ENCODE peak calls at places on chromosome 18, in seven cellular contexts. G is stimulated activated naive B cell treated with anti-CD40 and anti-IgM and Interleukin-4, amounts not matched to agents 10 μg/mL and 1 μg/mL and 100 μg/mL, for 72 hours; W is H4; U is sciatic nerve; T is GM20000; O is T-cell; J is GM03348. P is an unnamed sample.

GRCh38 chr18:8116346-8117007 is 492.8 kb upstream of the RAB12 start:
- DNase-seq in J (peak; percentile 59), T (no peak), O (no peak), G (no peak), W (peak; percentile 17), U (no peak), P (no peak)

GRCh38 chr18:29892960-29893558 is 1149.5 kb downstream of the DSC3 start:
- DNase-seq in J (peak; percentile 9), U (no peak), T (no peak), O (no peak), W (no peak), G (no peak), P (no peak)

GRCh38 chr18:63195410-63196159 is 124.0 kb downstream of the BCL2 start:
- DNase-seq in O (no peak), J (no peak), W (no peak), G (no peak), T (no peak), U (no peak), P (no peak)

GRCh38 chr18:59959606-59960005 is 59.8 kb downstream of the PMAIP1 start:
- DNase-seq in W (no peak), T (no peak), U (no peak), O (no peak), J (no peak), G (no peak), P (no peak)

GRCh38 chr18:12079504-12080237 is 14.0 kb upstream of the ANKRD62 start:
- DNase-seq in U (peak; percentile 77), J (peak; percentile 33), G (no peak), W (no peak), O (no peak), T (no peak), P (no peak)

GRCh38 chr18:3053081-3053480 is 40.1 kb upstream of the LPIN2 start:
- DNase-seq in U (no peak), O (no peak), G (no peak), T (no peak), J (no peak), W (no peak), P (no peak)

GRCh38 chr18:48913201-48913600 is 37.6 kb downstream of the SMAD7 start:
- DNase-seq in G (no peak), U (no peak), O (peak; percentile 37), W (no peak), T (no peak), J (no peak), P (peak; percentile 52)

GRCh38 chr18:59885579-59886163 is 14.1 kb upstream of the PMAIP1 start:
- DNase-seq in U (no peak), T (peak; percentile 58), J (peak; percentile 70), G (peak; percentile 18), O (no peak), W (peak; percentile 76), P (no peak)

GRCh38 chr18:75248426-75249191 is 38.0 kb downstream of the TSHZ1 start:
- DNase-seq in G (no peak), W (no peak), O (no peak), U (no peak), T (no peak), J (no peak), P (no peak)

GRCh38 chr18:35524236-35524635 is 26.5 kb upstream of the INO80C start:
- DNase-seq in O (no peak), U (peak; percentile 63), T (no peak), W (no peak), J (no peak), G (no peak), P (no peak)

GRCh38 chr18:34097312-34097711 is 127.4 kb downstream of the NOL4 start:
- DNase-seq in U (no peak), W (no peak), T (no peak), J (no peak), O (no peak), G (no peak), P (no peak)

GRCh38 chr18:42459873-42460272 is 504.8 kb downstream of the PIK3C3 start:
- DNase-seq in U (no peak), W (no peak), G (no peak), O (no peak), T (no peak), J (no peak), P (no peak)

GRCh38 chr18:35511833-35512232 is 14.1 kb upstream of the INO80C start:
- DNase-seq in G (no peak), O (no peak), U (no peak), J (no peak), W (no peak), T (no peak), P (no peak)

GRCh38 chr18:48529796-48530195 is 9.0 kb upstream of the CTIF start:
- DNase-seq in J (peak; percentile 73), O (no peak), T (no peak), U (no peak), W (no peak), G (no peak), P (no peak)

GRCh38 chr18:55243852-55244251 is 284.6 kb upstream of the CCDC68 start:
- DNase-seq in J (peak; percentile 53), T (no peak), U (peak; percentile 73), O (no peak), W (no peak), G (no peak), P (no peak)

GRCh38 chr18:56795381-56795780 is 144.2 kb downstream of the WDR7 start:
- DNase-seq in O (no peak), W (no peak), G (no peak), T (no peak), J (peak; percentile 5), U (no peak), P (no peak)

GRCh38 chr18:21362921-21363320 is 120.9 kb downstream of the GREB1L start:
- DNase-seq in G (no peak), J (peak; percentile 10), U (no peak), W (no peak), O (no peak), T (no peak), P (no peak)

GRCh38 chr18:50751490-50751889 is 68.3 kb downstream of the MRO start:
- DNase-seq in T (no peak), U (no peak), G (no peak), O (no peak), W (no peak), J (no peak), P (no peak)

GRCh38 chr18:13503839-13504238 is 222.5 kb downstream of the FAM210A start:
- DNase-seq in J (no peak), O (no peak), T (no peak), W (no peak), U (no peak), G (no peak), P (no peak)

GRCh38 chr18:12336887-12337286 is 28.8 kb downstream of the TUBB6 start:
- DNase-seq in W (peak; percentile 56), O (no peak), T (no peak), G (no peak), U (no peak), J (peak; percentile 39), P (no peak)

GRCh38 chr18:11136241-11136640 is 13.1 kb downstream of the PIEZO2 start:
- DNase-seq in G (no peak), O (no peak), T (no peak), U (no peak), W (no peak), J (no peak), P (no peak)

GRCh38 chr18:72811047-72811446 is 56.7 kb downstream of the NETO1 start:
- DNase-seq in O (no peak), W (no peak), G (no peak), J (no peak), T (no peak), U (no peak), P (no peak)

GRCh38 chr18:5894613-5895299 is 566 bp downstream of the TMEM200C start:
- DNase-seq in W (no peak), O (no peak), U (no peak), J (no peak), T (peak; percentile 62), G (no peak), P (peak; percentile 15)

GRCh38 chr18:59743561-59743960 is 46.3 kb upstream of the CCBE1 start:
- DNase-seq in G (no peak), O (no peak), T (no peak), J (peak; percentile 18), U (no peak), W (no peak), P (no peak)

GRCh38 chr18:71293322-71293721 is 1004.5 kb downstream of the SOCS6 start:
- DNase-seq in U (no peak), G (no peak), W (peak; percentile 30), T (no peak), O (no peak), J (no peak), P (no peak)

GRCh38 chr18:31774960-31775359 is 14.3 kb upstream of the SLC25A52 start:
- DNase-seq in U (no peak), W (no peak), J (no peak), G (no peak), O (no peak), T (no peak), P (no peak)

GRCh38 chr18:58586886-58587285 is 42.0 kb downstream of the ALPK2 start:
- DNase-seq in U (no peak), O (no peak), T (no peak), J (no peak), G (no peak), W (no peak), P (no peak)

GRCh38 chr18:12580630-12581342 is 77.1 kb downstream of the SPIRE1 start:
- DNase-seq in J (no peak), W (no peak), G (no peak), U (no peak), O (no peak), T (no peak), P (no peak)

GRCh38 chr18:11747731-11748130 is 58.7 kb downstream of the GNAL start:
- DNase-seq in O (no peak), T (no peak), J (no peak), G (no peak), W (no peak), U (no peak), P (no peak)

GRCh38 chr18:24118750-24119577 is 19.9 kb upstream of the CABYR start:
- DNase-seq in O (peak; percentile 62), J (peak; percentile 69), U (peak; percentile 83), W (peak; percentile 68), T (peak; percentile 66), G (peak; percentile 39), P (no peak)

GRCh38 chr18:67211646-67212045 is 304.9 kb downstream of the DSEL start:
- DNase-seq in O (no peak), T (no peak), G (no peak), J (peak; percentile 10), W (no peak), U (no peak), P (no peak)

GRCh38 chr18:12604445-12605007 is 53.4 kb downstream of the SPIRE1 start:
- DNase-seq in W (no peak), G (no peak), U (no peak), O (no peak), T (no peak), J (no peak), P (no peak)

GRCh38 chr18:63707816-63708215 is 5.1 kb downstream of the SERPINB11 start:
- DNase-seq in G (no peak), T (no peak), O (no peak), U (no peak), J (no peak), W (no peak), P (no peak)

GRCh38 chr18:5966514-5966913 is 71.2 kb upstream of the TMEM200C start:
- DNase-seq in U (no peak), G (no peak), W (no peak), O (no peak), J (no peak), T (no peak), P (no peak)

GRCh38 chr18:7317804-7318231 is 86.9 kb downstream of the LRRC30 start:
- DNase-seq in T (no peak), U (no peak), W (peak; percentile 48), O (no peak), G (no peak), J (no peak), P (no peak)

GRCh38 chr18:79139206-79139605 is 70.0 kb downstream of the ATP9B start:
- DNase-seq in J (no peak), O (peak; percentile 9), G (no peak), U (no peak), W (no peak), T (no peak), P (no peak)

P was measured in right lobe of liver.